ENCODE peak calls at places on chromosomes 5 and 9, in eight cellular contexts. One of them, this sample, is unnamed.

GRCh38 chr5:170363671-170364070 is 25.5 kb downstream of the KCNMB1 start:
- DNase-seq in AG08396: no peak
- DNase-seq in H1: no peak
- DNase-seq in breast epithelium: no peak
- DNase-seq in Calu3: no peak
- DNase-seq in NCI-H1105 treated with DMSO at 0.1 percent for 48 hours: no peak
- DNase-seq in NCI-H2081: no peak
- DNase-seq in naive thymus-derived CD8-positive, alpha-beta T cell: no peak
- DNase-seq in this sample: no peak

GRCh38 chr5:77851229-77852067 is 75.3 kb upstream of the TBCA start:
- DNase-seq in AG08396: peak
- DNase-seq in H1: no peak
- DNase-seq in breast epithelium: no peak
- DNase-seq in Calu3: peak
- DNase-seq in NCI-H1105 treated with DMSO at 0.1 percent for 48 hours: no peak
- DNase-seq in NCI-H2081: no peak
- DNase-seq in naive thymus-derived CD8-positive, alpha-beta T cell: no peak
- DNase-seq in this sample: peak

GRCh38 chr9:120388000-120388855 is 191.7 kb downstream of the CDK5RAP2 start:
- DNase-seq in AG08396: no peak
- DNase-seq in H1: no peak
- DNase-seq in breast epithelium: no peak
- DNase-seq in Calu3: no peak
- DNase-seq in NCI-H1105 treated with DMSO at 0.1 percent for 48 hours: peak
- DNase-seq in NCI-H2081: no peak
- DNase-seq in naive thymus-derived CD8-positive, alpha-beta T cell: no peak
- DNase-seq in this sample: no peak

GRCh38 chr5:95900383-95900958 is 61.2 kb downstream of the ELL2 start:
- DNase-seq in AG08396: peak
- DNase-seq in H1: no peak
- DNase-seq in breast epithelium: no peak
- DNase-seq in Calu3: no peak
- DNase-seq in NCI-H1105 treated with DMSO at 0.1 percent for 48 hours: peak
- DNase-seq in NCI-H2081: peak
- DNase-seq in naive thymus-derived CD8-positive, alpha-beta T cell: no peak
- DNase-seq in this sample: peak

GRCh38 chr5:124176692-124177091 is 569.7 kb downstream of the ZNF608 start:
- DNase-seq in AG08396: no peak
- DNase-seq in H1: no peak
- DNase-seq in breast epithelium: no peak
- DNase-seq in Calu3: no peak
- DNase-seq in NCI-H1105 treated with DMSO at 0.1 percent for 48 hours: no peak
- DNase-seq in NCI-H2081: no peak
- DNase-seq in naive thymus-derived CD8-positive, alpha-beta T cell: no peak
- DNase-seq in this sample: no peak

GRCh38 chr9:8733096-8733954 is 933.7 kb upstream of the DMAC1 start:
- DNase-seq in AG08396: no peak
- DNase-seq in H1: no peak
- DNase-seq in breast epithelium: no peak
- DNase-seq in Calu3: no peak
- DNase-seq in NCI-H1105 treated with DMSO at 0.1 percent for 48 hours: peak
- DNase-seq in NCI-H2081: peak
- DNase-seq in naive thymus-derived CD8-positive, alpha-beta T cell: no peak
- DNase-seq in this sample: peak

GRCh38 chr9:70229579-70229978 is 29.2 kb upstream of the SMC5 start:
- DNase-seq in AG08396: no peak
- DNase-seq in H1: no peak
- DNase-seq in breast epithelium: no peak
- DNase-seq in Calu3: no peak
- DNase-seq in NCI-H1105 treated with DMSO at 0.1 percent for 48 hours: peak
- DNase-seq in NCI-H2081: peak
- DNase-seq in naive thymus-derived CD8-positive, alpha-beta T cell: no peak
- DNase-seq in this sample: no peak

GRCh38 chr9:706606-707451 is 134.7 kb upstream of the DMRT1 start:
- DNase-seq in AG08396: peak
- DNase-seq in H1: no peak
- DNase-seq in breast epithelium: peak
- DNase-seq in Calu3: peak
- DNase-seq in NCI-H1105 treated with DMSO at 0.1 percent for 48 hours: no peak
- DNase-seq in NCI-H2081: no peak
- DNase-seq in naive thymus-derived CD8-positive, alpha-beta T cell: peak
- DNase-seq in this sample: peak

GRCh38 chr5:170121321-170121720 is 15.6 kb downstream of the FOXI1 start:
- DNase-seq in AG08396: peak
- DNase-seq in H1: no peak
- DNase-seq in breast epithelium: no peak
- DNase-seq in Calu3: no peak
- DNase-seq in NCI-H1105 treated with DMSO at 0.1 percent for 48 hours: no peak
- DNase-seq in NCI-H2081: no peak
- DNase-seq in naive thymus-derived CD8-positive, alpha-beta T cell: no peak
- DNase-seq in this sample: peak